ENCODE peak calls at places on chromosomes 13 and 19, in eight cellular contexts. N, D, A, F, C, S, E and Q are unnamed samples.

GRCh38 chr19:708154-709141 is at the start of gene PALM:
- DNase-seq in C (no peak), D (no peak), F (no peak), A (peak; percentile 88), N (no peak), E (no peak), S (peak; percentile 39), Q (no peak)

GRCh38 chr13:59356607-59357006 is 807.1 kb downstream of the DIAPH3 start:
- DNase-seq in A (no peak), E (no peak), S (no peak), F (peak; percentile 97), N (no peak), D (peak; percentile 41), C (peak; percentile 18), Q (peak; percentile 18)

GRCh38 chr19:55913643-55914268 is 18.4 kb downstream of the NLRP13 start:
- DNase-seq in F (no peak), C (no peak), D (peak; percentile 8), S (no peak), E (no peak), N (peak; percentile 13), A (no peak), Q (no peak)

GRCh38 chr19:10861118-10861651 is 10.2 kb upstream of the CARM1 start:
- DNase-seq in A (no peak), C (peak; percentile 45), S (peak; percentile 54), N (peak; percentile 31), E (no peak), D (peak; percentile 70), F (peak; percentile 43), Q (no peak)

GRCh38 chr19:47618771-47619170 is 9.8 kb downstream of the BICRA start:
- DNase-seq in A (no peak), S (no peak), F (no peak), C (peak; percentile 44), N (no peak), E (no peak), D (no peak), Q (no peak)

GRCh38 chr13:97282705-97283104 is 60.6 kb downstream of the MBNL2 start:
- DNase-seq in A (no peak), S (no peak), C (no peak), D (no peak), N (no peak), F (no peak), E (no peak), Q (no peak)

GRCh38 chr13:66689037-66689619 is 541.0 kb downstream of the PCDH9 start:
- DNase-seq in A (no peak), S (no peak), E (no peak), N (no peak), C (no peak), D (no peak), F (peak; percentile 10), Q (no peak)

GRCh38 chr13:83219832-83220231 is 662.4 kb downstream of the SLITRK1 start:
- DNase-seq in S (no peak), F (no peak), D (no peak), E (no peak), A (no peak), N (no peak), C (no peak), Q (no peak)

GRCh38 chr19:19860756-19861390 is 4.8 kb upstream of the ZNF253 start:
- DNase-seq in D (no peak), A (peak; percentile 74), F (no peak), N (no peak), C (no peak), S (no peak), E (no peak), Q (no peak)

GRCh38 chr13:30877335-30877734 is 28.7 kb upstream of the MEDAG start:
- DNase-seq in F (peak; percentile 81), S (no peak), N (no peak), C (no peak), E (no peak), A (no peak), D (no peak), Q (no peak)

GRCh38 chr13:114066956-114067355 is 65.5 kb downstream of the RASA3 start:
- DNase-seq in N (no peak), E (peak; percentile 65), D (no peak), A (peak; percentile 55), C (no peak), F (no peak), S (no peak), Q (no peak)

GRCh38 chr13:74838096-74838495 is 643.9 kb downstream of the TBC1D4 start:
- DNase-seq in N (no peak), F (no peak), S (no peak), A (no peak), E (no peak), D (no peak), C (no peak), Q (no peak)

GRCh38 chr13:34967851-34968562 is 25.9 kb downstream of the NBEA start:
- DNase-seq in D (no peak), N (no peak), S (no peak), F (peak; percentile 42), A (no peak), E (no peak), C (no peak), Q (no peak)

GRCh38 chr13:83538636-83539035 is 343.6 kb downstream of the SLITRK1 start:
- DNase-seq in N (no peak), D (no peak), C (no peak), E (no peak), A (no peak), F (no peak), S (no peak), Q (no peak)

GRCh38 chr19:1882786-1883692 is 2.3 kb downstream of the ABHD17A start:
- DNase-seq in A (no peak), N (no peak), E (no peak), D (no peak), F (no peak), S (no peak), C (no peak), Q (no peak)

GRCh38 chr13:43838909-43839308 is 40.6 kb downstream of the CCDC122 start:
- DNase-seq in F (no peak), A (no peak), N (no peak), E (no peak), D (no peak), C (no peak), S (no peak), Q (no peak)

GRCh38 chr19:13644648-13645047 is 119.7 kb upstream of the MRI1 start:
- DNase-seq in E (no peak), N (no peak), A (no peak), D (no peak), F (no peak), S (no peak), C (no peak), Q (no peak)
- H3K4me3 ChIP-seq in E (no peak overlapping the region), N (no peak overlapping the region), A (no peak overlapping the region), D (no peak overlapping the region), F (no peak overlapping the region), S (no peak overlapping the region), C (no peak overlapping the region), Q (no peak overlapping the region)

DNA sequence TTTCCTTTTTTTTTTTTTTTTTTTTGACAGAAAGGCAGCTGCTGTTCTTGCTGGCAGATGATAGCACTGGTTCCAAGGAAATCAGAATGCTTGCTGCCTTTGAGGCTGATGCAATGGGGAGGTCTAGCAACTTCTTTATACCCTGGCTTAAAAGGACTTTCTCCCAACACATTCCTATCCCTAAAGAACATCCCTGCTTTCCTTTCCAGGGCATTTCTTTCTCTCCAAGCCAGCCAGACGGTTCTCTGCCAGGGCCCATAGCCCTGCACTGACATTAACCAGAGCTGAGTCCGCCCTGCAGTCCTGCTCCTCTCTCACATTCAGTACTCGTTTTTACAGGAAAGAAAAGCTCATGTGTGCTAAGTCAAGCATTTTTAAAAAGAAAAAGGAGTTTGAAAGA is 133.8 kb upstream of the WASF3 start:
- DNase-seq in N (no peak), E (no peak), S (no peak), C (peak; percentile 26), D (no peak), A (no peak), F (no peak), Q (no peak)
- TF ChIP-seq POLR2AphosphoS5 in N (no peak), E (no peak), S (no peak), C (peak; percentile 75), D (no peak), A (no peak), F (no peak), Q (peak; percentile 39)

GRCh38 chr19:49890349-49891311 is 6.1 kb downstream of the IL4I1 start:
- DNase-seq in N (no peak), E (peak; percentile 76), F (no peak), A (peak; percentile 91), D (no peak), C (peak; percentile 67), S (no peak), Q (no peak)
- H3K4me3 ChIP-seq in N (peak overlapping the region; percentile 28), E (peak overlapping the region; percentile 49), F (no peak overlapping the region), A (no peak overlapping the region), D (no peak overlapping the region), C (peak overlapping the region; percentile 32), S (no peak overlapping the region), Q (peak overlapping the region; percentile 8)

GRCh38 chr13:40187324-40187795 is 479.1 kb downstream of the FOXO1 start:
- DNase-seq in D (no peak), C (no peak), S (no peak), F (no peak), A (no peak), E (no peak), N (no peak), Q (no peak)
- TF ChIP-seq POLR2AphosphoS5 in D (no peak), C (no peak), S (no peak), F (no peak), A (no peak), E (no peak), N (no peak), Q (no peak)

DNA sequence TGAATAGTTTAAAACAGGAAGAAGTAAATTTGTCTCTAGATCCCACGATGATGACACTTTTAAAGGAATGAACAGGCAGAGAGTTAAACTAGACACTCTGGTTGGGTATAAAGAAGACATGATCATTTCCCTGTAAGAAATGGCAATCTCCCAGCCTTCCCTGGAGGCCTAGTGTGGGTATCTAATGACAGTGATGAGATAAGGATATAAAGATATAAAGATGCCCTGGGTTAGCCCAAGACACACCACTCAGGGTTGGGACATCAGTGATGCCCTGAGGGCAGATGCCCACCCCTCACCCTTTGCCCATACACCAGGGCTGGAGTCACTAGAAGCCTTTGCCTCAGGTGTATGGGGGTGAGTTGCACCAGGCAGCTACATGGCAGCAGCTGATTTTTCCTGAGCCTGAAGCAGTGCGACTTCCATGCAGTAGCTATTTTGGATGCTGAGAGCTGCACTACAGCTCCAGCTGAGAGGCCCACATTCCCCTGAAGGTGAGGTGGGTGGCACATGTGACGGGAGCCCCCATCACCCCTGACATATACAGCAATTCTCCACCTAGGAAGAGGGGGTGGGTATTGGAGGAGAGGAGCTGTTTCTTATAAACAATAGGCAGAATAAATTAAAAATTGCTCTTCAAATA is 177.5 kb downstream of the NDFIP2 start:
- DNase-seq in N (no peak), C (no peak), E (no peak), F (no peak), A (no peak), S (no peak), D (no peak), Q (no peak)
- H3K4me3 ChIP-seq in N (no peak overlapping the region), C (no peak overlapping the region), E (no peak overlapping the region), F (no peak overlapping the region), A (no peak overlapping the region), S (no peak overlapping the region), D (no peak overlapping the region), Q (no peak overlapping the region)